ENCODE peak calls at places on chromosomes 4 and X, in five cellular contexts. One of them, this sample, is unnamed. For H3K4me1, the result is how much of the 10 kb centered on the place peaks cover.

GRCh38 chrX:41723821-41724220 is at the start of gene GPR82:
- DNase-seq in GM12878: no peak
- DNase-seq in lower lobe of right lung: no peak
- DNase-seq in K562: no peak
- DNase-seq in foreskin keratinocyte: no peak
- DNase-seq in this sample: no peak

GRCh38 chrX:151680805-151681204 is 14.5 kb upstream of the PRRG3 start:
- DNase-seq in GM12878: peak
- DNase-seq in lower lobe of right lung: no peak
- DNase-seq in K562: peak
- DNase-seq in foreskin keratinocyte: peak
- DNase-seq in this sample: no peak

GRCh38 chr4:37896206-37896605 is 5.3 kb downstream of the TBC1D1 start:
- DNase-seq in GM12878: no peak
- DNase-seq in lower lobe of right lung: no peak
- DNase-seq in K562: no peak
- DNase-seq in foreskin keratinocyte: no peak
- DNase-seq in this sample: no peak

GRCh38 chr4:182642831-182643230 is 274.4 kb downstream of the DCTD start:
- DNase-seq in GM12878: no peak
- DNase-seq in lower lobe of right lung: no peak
- DNase-seq in K562: no peak
- DNase-seq in foreskin keratinocyte: no peak
- DNase-seq in this sample: no peak

GRCh38 chr4:155931634-155932033 is 22.0 kb downstream of the CTSO start:
- DNase-seq in GM12878: no peak
- DNase-seq in lower lobe of right lung: no peak
- DNase-seq in K562: no peak
- DNase-seq in foreskin keratinocyte: no peak
- DNase-seq in this sample: no peak

GRCh38 chr4:77692847-77693432 is 87.3 kb downstream of the CXCL13 start:
- DNase-seq in GM12878: no peak
- DNase-seq in lower lobe of right lung: no peak
- DNase-seq in K562: no peak
- DNase-seq in foreskin keratinocyte: no peak
- DNase-seq in this sample: no peak

GRCh38 chrX:118751950-118752783 is 24.8 kb downstream of the IL13RA1 start:
- DNase-seq in GM12878: peak
- DNase-seq in lower lobe of right lung: no peak
- DNase-seq in K562: no peak
- DNase-seq in foreskin keratinocyte: no peak
- DNase-seq in this sample: no peak

GRCh38 chr4:80215449-80216052 is 18.2 kb downstream of the PRDM8 start:
- DNase-seq in GM12878: no peak
- DNase-seq in lower lobe of right lung: no peak
- DNase-seq in K562: peak
- DNase-seq in foreskin keratinocyte: no peak
- DNase-seq in this sample: no peak

GRCh38 chr4:67576538-67576937 is 18.0 kb downstream of the STAP1 start:
- DNase-seq in GM12878: no peak
- DNase-seq in lower lobe of right lung: no peak
- DNase-seq in K562: no peak
- DNase-seq in foreskin keratinocyte: no peak
- DNase-seq in this sample: no peak

GRCh38 chr4:67575232-67575888 is 16.8 kb downstream of the STAP1 start:
- DNase-seq in GM12878: peak
- DNase-seq in lower lobe of right lung: no peak
- DNase-seq in K562: peak
- DNase-seq in foreskin keratinocyte: no peak
- DNase-seq in this sample: no peak

GRCh38 chr4:67573193-67573592 is 14.7 kb downstream of the STAP1 start:
- DNase-seq in GM12878: no peak
- DNase-seq in lower lobe of right lung: no peak
- DNase-seq in K562: no peak
- DNase-seq in foreskin keratinocyte: peak
- DNase-seq in this sample: no peak

GRCh38 chr4:67571975-67572374 is 13.4 kb downstream of the STAP1 start:
- DNase-seq in GM12878: no peak
- DNase-seq in lower lobe of right lung: no peak
- DNase-seq in K562: no peak
- DNase-seq in foreskin keratinocyte: no peak
- DNase-seq in this sample: no peak

GRCh38 chr4:67575889-67576329 is 17.4 kb downstream of the STAP1 start:
- DNase-seq in GM12878: no peak
- DNase-seq in lower lobe of right lung: no peak
- DNase-seq in K562: no peak
- DNase-seq in foreskin keratinocyte: no peak
- DNase-seq in this sample: no peak
- H3K4me1 ChIP-seq in GM12878: under half
- H3K4me1 ChIP-seq in lower lobe of right lung: under half
- H3K4me1 ChIP-seq in K562: half or more
- H3K4me1 ChIP-seq in foreskin keratinocyte: under half
- H3K4me1 ChIP-seq in this sample: under half

GRCh38 chr4:140641789-140642439 is 73.2 kb upstream of the UCP1 start:
- DNase-seq in GM12878: no peak
- DNase-seq in lower lobe of right lung: peak
- DNase-seq in K562: no peak
- DNase-seq in foreskin keratinocyte: no peak
- DNase-seq in this sample: no peak
- TF ChIP-seq CTCF in GM12878: no peak
- TF ChIP-seq CTCF in lower lobe of right lung: peak
- TF ChIP-seq CTCF in K562: peak
- TF ChIP-seq CTCF in foreskin keratinocyte: peak
- TF ChIP-seq CTCF in this sample: no peak

GRCh38 chr4:173499568-173500535 is 30.2 kb downstream of the HAND2 start:
- DNase-seq in GM12878: no peak
- DNase-seq in lower lobe of right lung: no peak
- DNase-seq in K562: no peak
- DNase-seq in foreskin keratinocyte: no peak
- DNase-seq in this sample: no peak
- H3K27ac ChIP-seq in GM12878: no peak
- H3K27ac ChIP-seq in lower lobe of right lung: no peak
- H3K27ac ChIP-seq in K562: no peak
- H3K27ac ChIP-seq in foreskin keratinocyte: no peak
- H3K27ac ChIP-seq in this sample: no peak

GRCh38 chr4:41132055-41132683 is 82.2 kb downstream of the APBB2 start:
- DNase-seq in GM12878: no peak
- DNase-seq in lower lobe of right lung: no peak
- DNase-seq in K562: no peak
- DNase-seq in foreskin keratinocyte: peak
- DNase-seq in this sample: no peak
- H3K4me1 ChIP-seq in GM12878: under half
- H3K4me1 ChIP-seq in lower lobe of right lung: half or more
- H3K4me1 ChIP-seq in K562: under half
- H3K4me1 ChIP-seq in foreskin keratinocyte: half or more
- H3K4me1 ChIP-seq in this sample: half or more

GRCh38 chr4:126386512-126386911 is 1071.8 kb downstream of the FAT4 start:
- DNase-seq in GM12878: no peak
- DNase-seq in lower lobe of right lung: no peak
- DNase-seq in K562: no peak
- DNase-seq in foreskin keratinocyte: no peak
- DNase-seq in this sample: no peak
- TF ChIP-seq CTCF in GM12878: no peak
- TF ChIP-seq CTCF in lower lobe of right lung: no peak
- TF ChIP-seq CTCF in K562: no peak
- TF ChIP-seq CTCF in foreskin keratinocyte: no peak
- TF ChIP-seq CTCF in this sample: no peak

GRCh38 chrX:150507251-150507856 is 61.1 kb upstream of the MTM1 start:
- DNase-seq in GM12878: no peak
- DNase-seq in lower lobe of right lung: peak
- DNase-seq in K562: no peak
- DNase-seq in foreskin keratinocyte: no peak
- DNase-seq in this sample: no peak
- H3K27ac ChIP-seq in GM12878: no peak
- H3K27ac ChIP-seq in lower lobe of right lung: peak
- H3K27ac ChIP-seq in K562: no peak
- H3K27ac ChIP-seq in foreskin keratinocyte: no peak
- H3K27ac ChIP-seq in this sample: no peak

DNA sequence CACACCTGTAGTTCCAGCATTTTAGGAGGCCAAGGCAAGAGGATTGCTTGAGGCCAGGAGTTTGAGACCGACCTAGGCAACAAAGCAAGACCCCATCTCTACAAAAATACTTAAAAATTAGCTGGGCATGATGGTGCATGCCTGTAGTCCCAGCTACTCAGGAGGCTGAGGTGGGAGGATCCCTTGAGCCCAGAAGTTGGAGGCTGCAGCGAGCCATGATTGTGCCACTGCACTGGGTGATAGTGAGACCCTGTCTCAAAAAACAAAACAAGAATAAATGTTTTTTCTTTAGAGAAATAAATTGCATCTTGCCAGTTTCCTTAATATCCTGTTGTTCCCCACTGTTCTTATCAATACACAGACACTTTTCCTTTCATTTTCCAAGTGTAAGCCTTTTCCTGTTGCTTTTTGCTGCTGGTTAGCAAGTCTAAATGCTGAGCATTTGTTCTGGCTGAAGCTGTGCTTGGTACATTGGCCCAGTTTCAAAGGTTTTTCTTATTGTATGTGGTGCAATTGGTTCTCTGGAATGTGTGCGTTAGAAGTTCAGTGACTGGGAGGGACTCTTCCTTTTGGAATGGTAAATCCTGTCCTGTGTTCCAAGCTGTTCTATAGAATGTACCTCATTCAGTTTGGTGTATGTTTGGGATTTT is 98.2 kb downstream of the AFF1 start:
- DNase-seq in GM12878: no peak
- DNase-seq in lower lobe of right lung: no peak
- DNase-seq in K562: no peak
- DNase-seq in foreskin keratinocyte: no peak
- DNase-seq in this sample: no peak
- H3K4me1 ChIP-seq in GM12878: half or more
- H3K4me1 ChIP-seq in lower lobe of right lung: half or more
- H3K4me1 ChIP-seq in K562: half or more
- H3K4me1 ChIP-seq in foreskin keratinocyte: under half
- H3K4me1 ChIP-seq in this sample: under half

DNA sequence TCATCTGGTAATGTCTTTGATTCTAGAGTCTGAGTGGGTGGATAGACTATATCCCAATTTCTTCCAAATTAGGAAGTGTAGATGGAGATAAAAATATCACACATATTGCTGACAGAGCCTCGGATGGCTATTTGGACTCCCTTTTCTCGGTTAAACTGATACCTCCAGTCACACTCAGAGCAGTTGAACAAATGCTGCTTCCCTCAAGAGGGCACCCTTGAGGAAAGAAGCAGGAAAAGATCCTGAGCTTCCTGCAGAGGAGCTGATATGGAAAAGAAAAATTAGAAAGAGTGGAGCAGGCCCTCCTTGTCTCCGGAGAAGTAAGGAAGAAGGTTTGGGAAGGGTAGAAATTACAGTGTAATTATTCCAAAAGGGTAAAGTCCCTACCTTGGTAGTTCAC is 96.2 kb upstream of the CCSER1 start:
- DNase-seq in GM12878: no peak
- DNase-seq in lower lobe of right lung: no peak
- DNase-seq in K562: no peak
- DNase-seq in foreskin keratinocyte: peak
- DNase-seq in this sample: no peak
- TF ChIP-seq CTCF in GM12878: no peak
- TF ChIP-seq CTCF in lower lobe of right lung: no peak
- TF ChIP-seq CTCF in K562: no peak
- TF ChIP-seq CTCF in foreskin keratinocyte: peak
- TF ChIP-seq CTCF in this sample: peak